ENCODE peak calls at places on chromosome 16, in ten cellular contexts. One of them, this sample, is unnamed.

GRCh38 chr16:85234310-85235235 is 122.3 kb upstream of the CIBAR2 start:
- DNase-seq in A549: peak; percentile 37
- DNase-seq in PC-3: no peak
- DNase-seq in AG10803: peak; percentile 78
- DNase-seq in ovary: peak; percentile 92
- DNase-seq in tibial nerve: peak; percentile 51
- DNase-seq in H1: peak; percentile 74
- DNase-seq in tibial artery: peak; percentile 89
- DNase-seq in thyroid gland: peak; percentile 52
- DNase-seq in fibroblast of lung: peak; percentile 88
- DNase-seq in this sample: no peak

GRCh38 chr16:67164599-67165061 is at the start of gene HSF4:
- DNase-seq in ovary: peak; percentile 69
- DNase-seq in H1: no peak
- DNase-seq in AG10803: no peak
- DNase-seq in fibroblast of lung: no peak
- DNase-seq in thyroid gland: peak; percentile 74
- DNase-seq in A549: no peak
- DNase-seq in tibial nerve: no peak
- DNase-seq in tibial artery: peak; percentile 85
- DNase-seq in PC-3: no peak
- DNase-seq in this sample: no peak

GRCh38 chr16:60905806-60906205 is 1130.4 kb downstream of the CDH8 start:
- DNase-seq in AG10803: peak; percentile 56
- DNase-seq in PC-3: no peak
- DNase-seq in ovary: no peak
- DNase-seq in A549: no peak
- DNase-seq in fibroblast of lung: peak; percentile 85
- DNase-seq in tibial artery: no peak
- DNase-seq in tibial nerve: no peak
- DNase-seq in thyroid gland: no peak
- DNase-seq in H1: no peak
- DNase-seq in this sample: no peak

GRCh38 chr16:82639666-82640336 is 13.0 kb downstream of the CDH13 start:
- DNase-seq in tibial artery: no peak
- DNase-seq in fibroblast of lung: peak; percentile 60
- DNase-seq in AG10803: peak; percentile 50
- DNase-seq in tibial nerve: no peak
- DNase-seq in PC-3: peak; percentile 73
- DNase-seq in A549: peak; percentile 55
- DNase-seq in ovary: no peak
- DNase-seq in H1: no peak
- DNase-seq in thyroid gland: peak; percentile 63
- DNase-seq in this sample: peak; percentile 67

GRCh38 chr16:12255473-12255872 is 278.9 kb downstream of the SNX29 start:
- DNase-seq in AG10803: peak; percentile 9
- DNase-seq in PC-3: no peak
- DNase-seq in ovary: no peak
- DNase-seq in H1: no peak
- DNase-seq in A549: no peak
- DNase-seq in fibroblast of lung: no peak
- DNase-seq in tibial nerve: no peak
- DNase-seq in tibial artery: no peak
- DNase-seq in thyroid gland: no peak
- DNase-seq in this sample: no peak

GRCh38 chr16:77918792-77919707 is 103.3 kb upstream of the CLEC3A start:
- DNase-seq in PC-3: no peak
- DNase-seq in AG10803: no peak
- DNase-seq in thyroid gland: peak; percentile 29
- DNase-seq in A549: peak; percentile 4
- DNase-seq in tibial artery: no peak
- DNase-seq in ovary: no peak
- DNase-seq in H1: no peak
- DNase-seq in fibroblast of lung: peak; percentile 89
- DNase-seq in tibial nerve: no peak
- DNase-seq in this sample: no peak

GRCh38 chr16:81494434-81494806 is 49.8 kb downstream of the CMIP start:
- DNase-seq in thyroid gland: no peak
- DNase-seq in fibroblast of lung: no peak
- DNase-seq in tibial nerve: no peak
- DNase-seq in PC-3: no peak
- DNase-seq in H1: no peak
- DNase-seq in AG10803: no peak
- DNase-seq in A549: no peak
- DNase-seq in ovary: no peak
- DNase-seq in tibial artery: no peak
- DNase-seq in this sample: no peak

GRCh38 chr16:78045865-78046581 is 23.7 kb downstream of the CLEC3A start:
- DNase-seq in AG10803: peak; percentile 49
- DNase-seq in ovary: peak; percentile 22
- DNase-seq in PC-3: peak; percentile 31
- DNase-seq in tibial nerve: no peak
- DNase-seq in A549: peak; percentile 36
- DNase-seq in H1: peak; percentile 73
- DNase-seq in fibroblast of lung: peak; percentile 65
- DNase-seq in tibial artery: peak; percentile 70
- DNase-seq in thyroid gland: peak; percentile 88
- DNase-seq in this sample: peak; percentile 43

GRCh38 chr16:3595521-3596021 is 15.8 kb downstream of the SLX4 start:
- DNase-seq in H1: no peak
- DNase-seq in tibial nerve: no peak
- DNase-seq in AG10803: no peak
- DNase-seq in thyroid gland: no peak
- DNase-seq in A549: no peak
- DNase-seq in fibroblast of lung: no peak
- DNase-seq in ovary: no peak
- DNase-seq in tibial artery: no peak
- DNase-seq in PC-3: no peak
- DNase-seq in this sample: no peak

GRCh38 chr16:67842509-67843342 is 606 bp downstream of the THAP11 start:
- DNase-seq in AG10803: peak; percentile 45
- DNase-seq in thyroid gland: peak; percentile 69
- DNase-seq in fibroblast of lung: peak; percentile 63
- DNase-seq in ovary: peak; percentile 50
- DNase-seq in A549: peak; percentile 48
- DNase-seq in PC-3: peak; percentile 34
- DNase-seq in tibial artery: peak; percentile 76
- DNase-seq in tibial nerve: no peak
- DNase-seq in H1: no peak
- DNase-seq in this sample: peak; percentile 46

GRCh38 chr16:22232277-22233049 is 26.4 kb downstream of the EEF2K start:
- DNase-seq in thyroid gland: peak; percentile 27
- DNase-seq in A549: peak; percentile 95
- DNase-seq in tibial artery: no peak
- DNase-seq in tibial nerve: no peak
- DNase-seq in fibroblast of lung: peak; percentile 75
- DNase-seq in AG10803: no peak
- DNase-seq in PC-3: peak; percentile 89
- DNase-seq in ovary: no peak
- DNase-seq in H1: no peak
- DNase-seq in this sample: peak; percentile 78

GRCh38 chr16:1435921-1436697 is 5.2 kb downstream of the PERCC1 start:
- DNase-seq in thyroid gland: no peak
- DNase-seq in AG10803: no peak
- DNase-seq in ovary: no peak
- DNase-seq in A549: no peak
- DNase-seq in tibial nerve: no peak
- DNase-seq in fibroblast of lung: no peak
- DNase-seq in tibial artery: no peak
- DNase-seq in PC-3: no peak
- DNase-seq in H1: no peak
- DNase-seq in this sample: no peak
- TF ChIP-seq CTCF in thyroid gland: no peak
- TF ChIP-seq CTCF in AG10803: no peak
- TF ChIP-seq CTCF in ovary: no peak
- TF ChIP-seq CTCF in A549: no peak
- TF ChIP-seq CTCF in tibial nerve: no peak
- TF ChIP-seq CTCF in fibroblast of lung: no peak
- TF ChIP-seq CTCF in tibial artery: no peak
- TF ChIP-seq CTCF in PC-3: no peak
- TF ChIP-seq CTCF in H1: peak; percentile 26
- TF ChIP-seq CTCF in this sample: no peak

GRCh38 chr16:88938933-88939813 is 37.8 kb downstream of the CBFA2T3 start:
- DNase-seq in A549: no peak
- DNase-seq in tibial nerve: no peak
- DNase-seq in PC-3: no peak
- DNase-seq in H1: no peak
- DNase-seq in AG10803: no peak
- DNase-seq in ovary: no peak
- DNase-seq in tibial artery: no peak
- DNase-seq in fibroblast of lung: no peak
- DNase-seq in thyroid gland: peak; percentile 15
- DNase-seq in this sample: no peak
- H3K4me3 ChIP-seq in A549: no peak overlapping the region
- H3K4me3 ChIP-seq in tibial nerve: peak overlapping the region; percentile 26
- H3K4me3 ChIP-seq in PC-3: no peak overlapping the region
- H3K4me3 ChIP-seq in H1: no peak overlapping the region
- H3K4me3 ChIP-seq in AG10803: peak overlapping the region; percentile 7
- H3K4me3 ChIP-seq in ovary: no peak overlapping the region
- H3K4me3 ChIP-seq in tibial artery: peak overlapping the region; percentile 38
- H3K4me3 ChIP-seq in fibroblast of lung: no peak overlapping the region
- H3K4me3 ChIP-seq in thyroid gland: peak overlapping the region; percentile 43
- H3K4me3 ChIP-seq in this sample: no peak overlapping the region

GRCh38 chr16:57118461-57119084 is 26.2 kb downstream of the CPNE2 start:
- DNase-seq in H1: no peak
- DNase-seq in tibial nerve: no peak
- DNase-seq in PC-3: no peak
- DNase-seq in ovary: no peak
- DNase-seq in thyroid gland: no peak
- DNase-seq in AG10803: no peak
- DNase-seq in A549: no peak
- DNase-seq in fibroblast of lung: no peak
- DNase-seq in tibial artery: no peak
- DNase-seq in this sample: no peak

GRCh38 chr16:57115148-57115503 is 22.7 kb downstream of the CPNE2 start:
- DNase-seq in thyroid gland: no peak
- DNase-seq in PC-3: no peak
- DNase-seq in ovary: no peak
- DNase-seq in H1: no peak
- DNase-seq in A549: no peak
- DNase-seq in tibial nerve: no peak
- DNase-seq in tibial artery: no peak
- DNase-seq in fibroblast of lung: no peak
- DNase-seq in AG10803: no peak
- DNase-seq in this sample: no peak

GRCh38 chr16:57113664-57114063 is 21.3 kb downstream of the CPNE2 start:
- DNase-seq in PC-3: no peak
- DNase-seq in tibial nerve: no peak
- DNase-seq in AG10803: no peak
- DNase-seq in H1: no peak
- DNase-seq in tibial artery: no peak
- DNase-seq in thyroid gland: no peak
- DNase-seq in fibroblast of lung: no peak
- DNase-seq in ovary: no peak
- DNase-seq in A549: no peak
- DNase-seq in this sample: no peak

GRCh38 chr16:57113042-57113453 is 20.7 kb downstream of the CPNE2 start:
- DNase-seq in tibial nerve: no peak
- DNase-seq in tibial artery: no peak
- DNase-seq in thyroid gland: peak; percentile 82
- DNase-seq in H1: no peak
- DNase-seq in fibroblast of lung: peak; percentile 77
- DNase-seq in ovary: no peak
- DNase-seq in AG10803: peak; percentile 42
- DNase-seq in A549: no peak
- DNase-seq in PC-3: no peak
- DNase-seq in this sample: no peak

DNA sequence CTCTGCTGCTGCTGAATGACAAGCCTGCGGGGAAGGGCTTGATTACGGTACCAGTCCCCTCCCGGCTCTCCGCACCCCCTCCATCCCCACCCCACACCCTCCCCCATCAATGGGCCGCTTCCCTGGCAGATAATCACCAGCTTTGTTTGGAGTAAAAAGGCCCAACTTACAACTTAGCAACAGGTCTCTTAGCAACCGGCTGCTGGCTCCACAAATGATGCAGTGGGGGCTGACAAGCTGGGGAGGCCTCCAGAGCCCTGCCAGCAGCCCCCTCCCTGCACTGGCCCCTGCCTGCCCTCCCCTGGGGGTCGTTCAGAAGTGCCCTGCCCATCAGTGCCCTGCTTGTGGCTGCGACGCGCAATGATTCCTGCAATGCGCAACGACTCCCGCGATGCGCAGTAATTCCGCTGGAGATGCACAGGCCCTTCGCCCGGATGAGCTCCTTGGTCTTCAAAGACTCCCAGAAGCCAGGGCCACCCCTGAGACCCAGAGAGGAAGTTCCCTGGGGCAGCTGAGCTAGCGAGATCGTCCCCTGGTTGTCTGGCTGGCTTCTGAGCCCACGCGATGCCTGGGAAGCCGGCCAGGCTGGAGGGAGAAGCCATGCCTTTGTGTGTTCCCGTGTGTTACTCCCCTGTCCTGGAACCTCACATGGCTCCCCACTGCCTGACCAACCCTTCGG is 23.3 kb downstream of the CPNE2 start:
- DNase-seq in thyroid gland: peak; percentile 62
- DNase-seq in tibial nerve: no peak
- DNase-seq in AG10803: no peak
- DNase-seq in fibroblast of lung: peak; percentile 59
- DNase-seq in tibial artery: peak; percentile 70
- DNase-seq in ovary: peak; percentile 49
- DNase-seq in PC-3: no peak
- DNase-seq in A549: no peak
- DNase-seq in H1: no peak
- DNase-seq in this sample: no peak
- TF ChIP-seq CTCF in thyroid gland: no peak
- TF ChIP-seq CTCF in tibial nerve: no peak
- TF ChIP-seq CTCF in AG10803: no peak
- TF ChIP-seq CTCF in fibroblast of lung: no peak
- TF ChIP-seq CTCF in tibial artery: no peak
- TF ChIP-seq CTCF in ovary: no peak
- TF ChIP-seq CTCF in PC-3: no peak
- TF ChIP-seq CTCF in A549: no peak
- TF ChIP-seq CTCF in H1: no peak
- TF ChIP-seq CTCF in this sample: no peak

DNA sequence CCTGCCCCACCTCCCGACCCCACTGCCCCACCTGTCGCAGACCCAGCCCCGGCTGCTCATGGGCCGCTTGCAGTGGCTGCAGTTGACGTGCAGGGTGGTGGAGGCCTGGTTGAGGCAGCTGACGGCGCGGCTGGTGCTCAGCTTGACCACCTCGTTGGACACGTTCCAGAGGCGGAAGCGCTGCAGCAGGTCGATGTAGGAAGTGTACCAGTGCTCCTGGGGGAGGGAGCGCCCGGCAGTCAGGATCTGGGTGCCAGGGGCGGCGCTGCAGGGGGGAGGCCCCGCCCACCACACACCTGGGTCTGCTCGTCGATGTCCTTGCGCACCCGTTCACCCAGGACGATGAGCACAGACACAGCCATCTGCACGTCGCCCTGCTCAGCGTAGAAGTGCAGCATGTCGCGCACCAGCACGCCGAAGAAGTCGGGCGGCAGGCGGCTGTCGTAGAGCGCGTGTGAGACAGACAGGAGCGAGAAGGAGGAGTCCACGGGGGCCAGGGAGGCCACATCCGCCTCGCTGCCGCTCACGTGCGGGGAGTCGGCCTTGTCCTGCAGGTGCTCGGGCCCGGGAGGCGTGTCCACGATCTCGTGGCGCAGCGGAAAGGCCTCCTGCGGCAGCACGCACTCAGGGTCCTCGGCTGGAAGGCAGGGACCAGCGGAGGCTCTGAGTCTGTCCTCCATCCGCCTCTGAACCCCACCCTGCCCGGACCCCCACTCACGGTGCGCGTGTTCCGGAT is 995 bp upstream of the JMJD8 start:
- DNase-seq in tibial nerve: no peak
- DNase-seq in PC-3: no peak
- DNase-seq in fibroblast of lung: no peak
- DNase-seq in A549: no peak
- DNase-seq in H1: no peak
- DNase-seq in thyroid gland: no peak
- DNase-seq in ovary: peak; percentile 59
- DNase-seq in AG10803: no peak
- DNase-seq in tibial artery: no peak
- DNase-seq in this sample: no peak
- H3K4me3 ChIP-seq in tibial nerve: peak overlapping the region; percentile 56
- H3K4me3 ChIP-seq in PC-3: no peak overlapping the region
- H3K4me3 ChIP-seq in fibroblast of lung: no peak overlapping the region
- H3K4me3 ChIP-seq in A549: peak overlapping the region; percentile 76
- H3K4me3 ChIP-seq in H1: no peak overlapping the region
- H3K4me3 ChIP-seq in thyroid gland: peak overlapping the region; percentile 86
- H3K4me3 ChIP-seq in ovary: peak overlapping the region; percentile 59
- H3K4me3 ChIP-seq in AG10803: no peak overlapping the region
- H3K4me3 ChIP-seq in tibial artery: peak overlapping the region; percentile 59
- H3K4me3 ChIP-seq in this sample: peak overlapping the region; percentile 57